ENCODE peak calls at places on chromosomes 1 and 21, in four cellular contexts. One of them, this sample, is unnamed.

GRCh38 chr21:22927469-22927868 is 1929.3 kb downstream of the NCAM2 start:
- DNase-seq in CD4-positive, alpha-beta memory T cell: no peak
- DNase-seq in H1: no peak
- DNase-seq in OCI-LY7: no peak
- DNase-seq in this sample: no peak

GRCh38 chr21:46256501-46256994 is 28.0 kb upstream of the LSS start:
- DNase-seq in CD4-positive, alpha-beta memory T cell: no peak
- DNase-seq in H1: no peak
- DNase-seq in OCI-LY7: no peak
- DNase-seq in this sample: no peak

GRCh38 chr21:34794686-34795085 is 125.9 kb downstream of the CLIC6 start:
- DNase-seq in CD4-positive, alpha-beta memory T cell: no peak
- DNase-seq in H1: no peak
- DNase-seq in OCI-LY7: no peak
- DNase-seq in this sample: no peak

GRCh38 chr1:154902920-154903566 is 33.0 kb upstream of the KCNN3 start:
- DNase-seq in CD4-positive, alpha-beta memory T cell: no peak
- DNase-seq in H1: no peak
- DNase-seq in OCI-LY7: no peak
- DNase-seq in this sample: no peak

GRCh38 chr1:25735956-25736529 is 64.0 kb upstream of the SELENON start:
- DNase-seq in CD4-positive, alpha-beta memory T cell: no peak
- DNase-seq in H1: no peak
- DNase-seq in OCI-LY7: no peak
- DNase-seq in this sample: no peak

GRCh38 chr1:16141573-16142336 is 14.1 kb downstream of the EPHA2 start:
- DNase-seq in CD4-positive, alpha-beta memory T cell: no peak
- DNase-seq in H1: no peak
- DNase-seq in OCI-LY7: no peak
- DNase-seq in this sample: no peak

GRCh38 chr1:172837816-172838680 is 179.1 kb downstream of the FASLG start:
- DNase-seq in CD4-positive, alpha-beta memory T cell: peak
- DNase-seq in H1: no peak
- DNase-seq in OCI-LY7: no peak
- DNase-seq in this sample: no peak

GRCh38 chr1:56709269-56709880 is 64.3 kb downstream of the PRKAA2 start:
- DNase-seq in CD4-positive, alpha-beta memory T cell: peak
- DNase-seq in H1: no peak
- DNase-seq in OCI-LY7: peak
- DNase-seq in this sample: peak

GRCh38 chr1:81650741-81651140 is 150.0 kb upstream of the ADGRL2 start:
- DNase-seq in CD4-positive, alpha-beta memory T cell: no peak
- DNase-seq in H1: no peak
- DNase-seq in OCI-LY7: no peak
- DNase-seq in this sample: no peak

GRCh38 chr1:210402560-210402959 is 73.9 kb downstream of the HHAT start:
- DNase-seq in CD4-positive, alpha-beta memory T cell: no peak
- DNase-seq in H1: no peak
- DNase-seq in OCI-LY7: no peak
- DNase-seq in this sample: no peak

GRCh38 chr21:33490991-33491372 is 534 bp downstream of the DNAJC28 start:
- DNase-seq in CD4-positive, alpha-beta memory T cell: no peak
- DNase-seq in H1: no peak
- DNase-seq in OCI-LY7: peak
- DNase-seq in this sample: no peak

GRCh38 chr1:6241887-6242740 is 1.9 kb upstream of the HES3 start:
- DNase-seq in CD4-positive, alpha-beta memory T cell: no peak
- DNase-seq in H1: peak
- DNase-seq in OCI-LY7: no peak
- DNase-seq in this sample: no peak
- H3K4me3 ChIP-seq in CD4-positive, alpha-beta memory T cell: no peak
- H3K4me3 ChIP-seq in H1: peak
- H3K4me3 ChIP-seq in OCI-LY7: no peak
- H3K4me3 ChIP-seq in this sample: peak

GRCh38 chr1:100607628-100608240 is 69.8 kb downstream of the GPR88 start:
- DNase-seq in CD4-positive, alpha-beta memory T cell: no peak
- DNase-seq in H1: no peak
- DNase-seq in OCI-LY7: no peak
- DNase-seq in this sample: no peak
- H3K27ac ChIP-seq in CD4-positive, alpha-beta memory T cell: no peak
- H3K27ac ChIP-seq in H1: no peak
- H3K27ac ChIP-seq in OCI-LY7: no peak
- H3K27ac ChIP-seq in this sample: no peak

GRCh38 chr1:85582687-85583354 is 2.3 kb downstream of the CCN1 start:
- DNase-seq in CD4-positive, alpha-beta memory T cell: no peak
- DNase-seq in H1: peak
- DNase-seq in OCI-LY7: no peak
- DNase-seq in this sample: no peak

GRCh38 chr1:85585845-85586244 is 5.3 kb downstream of the CCN1 start:
- DNase-seq in CD4-positive, alpha-beta memory T cell: no peak
- DNase-seq in H1: peak
- DNase-seq in OCI-LY7: no peak
- DNase-seq in this sample: no peak

GRCh38 chr1:85584923-85585322 is 4.4 kb downstream of the CCN1 start:
- DNase-seq in CD4-positive, alpha-beta memory T cell: no peak
- DNase-seq in H1: peak
- DNase-seq in OCI-LY7: no peak
- DNase-seq in this sample: no peak

GRCh38 chr1:85583355-85584263 is 3.0 kb downstream of the CCN1 start:
- DNase-seq in CD4-positive, alpha-beta memory T cell: no peak
- DNase-seq in H1: peak
- DNase-seq in OCI-LY7: no peak
- DNase-seq in this sample: no peak

DNA sequence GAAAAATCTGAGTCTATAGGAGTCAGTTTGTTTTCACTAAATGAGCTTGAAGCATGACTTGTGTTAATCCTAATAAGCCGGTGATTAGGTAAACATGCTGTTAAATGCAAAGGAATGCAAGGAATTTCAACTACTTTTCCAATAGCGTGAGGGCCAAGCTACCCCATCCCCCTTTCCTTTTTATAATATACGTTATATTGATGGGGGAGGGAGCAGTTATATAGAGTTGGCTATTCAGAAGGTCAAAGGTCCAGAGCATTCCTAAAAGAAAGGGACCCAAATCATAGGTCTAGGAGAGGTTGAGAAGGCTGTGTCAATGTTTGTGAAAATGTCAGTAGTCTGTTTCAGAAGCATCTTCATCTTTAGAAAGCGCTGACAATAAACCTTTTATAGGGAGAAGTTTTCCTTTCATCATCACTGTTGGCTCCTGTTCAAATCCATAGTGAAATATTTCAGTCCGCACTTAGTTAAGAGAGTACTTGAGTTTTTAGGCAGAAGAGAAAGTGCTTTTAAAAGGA is 3.8 kb downstream of the CCN1 start:
- DNase-seq in CD4-positive, alpha-beta memory T cell: no peak
- DNase-seq in H1: peak
- DNase-seq in OCI-LY7: no peak
- DNase-seq in this sample: no peak
- H3K4me3 ChIP-seq in CD4-positive, alpha-beta memory T cell: no peak
- H3K4me3 ChIP-seq in H1: no peak
- H3K4me3 ChIP-seq in OCI-LY7: no peak
- H3K4me3 ChIP-seq in this sample: no peak

GRCh38 chr1:180353930-180354329 is 123.9 kb downstream of the LHX4 start:
- DNase-seq in CD4-positive, alpha-beta memory T cell: no peak
- DNase-seq in H1: no peak
- DNase-seq in OCI-LY7: no peak
- DNase-seq in this sample: no peak

GRCh38 chr1:180352021-180352420 is 122.0 kb downstream of the LHX4 start:
- DNase-seq in CD4-positive, alpha-beta memory T cell: no peak
- DNase-seq in H1: no peak
- DNase-seq in OCI-LY7: no peak
- DNase-seq in this sample: no peak

GRCh38 chr1:180352588-180352987 is 122.5 kb downstream of the LHX4 start:
- DNase-seq in CD4-positive, alpha-beta memory T cell: no peak
- DNase-seq in H1: no peak
- DNase-seq in OCI-LY7: no peak
- DNase-seq in this sample: no peak
- H3K27ac ChIP-seq in CD4-positive, alpha-beta memory T cell: no peak
- H3K27ac ChIP-seq in H1: no peak
- H3K27ac ChIP-seq in OCI-LY7: no peak
- H3K27ac ChIP-seq in this sample: no peak

GRCh38 chr1:61053281-61053711 is 29.1 kb upstream of the NFIA start:
- DNase-seq in CD4-positive, alpha-beta memory T cell: no peak
- DNase-seq in H1: no peak
- DNase-seq in OCI-LY7: no peak
- DNase-seq in this sample: no peak
- H3K4me3 ChIP-seq in CD4-positive, alpha-beta memory T cell: no peak
- H3K4me3 ChIP-seq in H1: peak
- H3K4me3 ChIP-seq in OCI-LY7: peak
- H3K4me3 ChIP-seq in this sample: peak

This sample was measured in iPS DF 6.9.